ENCODE peak calls at places on chromosomes 6 and 20, in five cellular contexts. F is activated naive CD4-positive, alpha-beta T cell; Q is IMR-90; G is astrocyte of the spinal cord; X is CD4-positive, CD25-positive, alpha-beta regulatory T cell. A is an unnamed sample.

GRCh38 chr20:22499475-22500174 is 84.7 kb downstream of the FOXA2 start:
- DNase-seq in F (no peak), G (no peak), X (no peak), Q (no peak), A (no peak)

GRCh38 chr6:137214931-137215330 is 4.3 kb downstream of the IFNGR1 start:
- DNase-seq in F (no peak), Q (no peak), G (no peak), X (no peak), A (no peak)

GRCh38 chr6:40874495-40874894 is 164.5 kb downstream of the UNC5CL start:
- DNase-seq in G (no peak), Q (no peak), F (no peak), X (no peak), A (no peak)

GRCh38 chr6:119128252-119128912 is 49.9 kb upstream of the FAM184A start:
- DNase-seq in F (no peak), G (no peak), Q (no peak), X (no peak), A (no peak)

GRCh38 chr6:140441256-140441655 is 1066.8 kb upstream of the CITED2 start:
- DNase-seq in Q (peak), X (no peak), G (peak), F (no peak), A (no peak)

GRCh38 chr20:43731927-43732326 is 5.1 kb upstream of the GTSF1L start:
- DNase-seq in Q (no peak), X (no peak), G (no peak), F (no peak), A (no peak)

GRCh38 chr6:79466222-79466834 is 70.9 kb downstream of the LCA5 start:
- DNase-seq in G (peak), X (peak), F (no peak), Q (peak), A (no peak)

GRCh38 chr20:5181955-5182354 is 55.1 kb downstream of the CDS2 start:
- DNase-seq in F (no peak), G (peak), Q (peak), X (no peak), A (no peak)

GRCh38 chr20:7723284-7723683 is 217.0 kb downstream of the HAO1 start:
- DNase-seq in X (no peak), Q (no peak), F (no peak), G (peak), A (no peak)

GRCh38 chr20:4112490-4113420 is 97.4 kb upstream of the RNF24 start:
- DNase-seq in F (no peak), Q (peak), X (no peak), G (peak), A (no peak)

GRCh38 chr6:143564484-143565017 is 53.0 kb upstream of the FUCA2 start:
- DNase-seq in G (no peak), X (no peak), F (no peak), Q (peak), A (no peak)

GRCh38 chr6:153568601-153569000 is 437.5 kb upstream of the RGS17 start:
- DNase-seq in F (no peak), Q (no peak), G (peak), X (no peak), A (no peak)

GRCh38 chr6:38040254-38040653 is 220.7 kb downstream of the ZFAND3 start:
- DNase-seq in Q (peak), F (no peak), G (no peak), X (no peak), A (no peak)

GRCh38 chr6:139133733-139134360 is 1.0 kb upstream of the HECA start:
- DNase-seq in Q (no peak), X (no peak), G (no peak), F (no peak), A (no peak)

GRCh38 chr6:64792534-64792933 is 914.5 kb downstream of the EYS start:
- DNase-seq in F (no peak), X (no peak), G (no peak), Q (no peak), A (no peak)

GRCh38 chr20:5642155-5642981 is 107.8 kb upstream of the SHLD1 start:
- DNase-seq in Q (no peak), G (peak), F (no peak), X (no peak), A (no peak)

GRCh38 chr6:43286995-43287716 is 10.9 kb upstream of the SLC22A7 start:
- DNase-seq in X (no peak), Q (no peak), F (no peak), G (no peak), A (no peak)

GRCh38 chr20:25499031-25499430 is 86.3 kb downstream of the NINL start:
- DNase-seq in G (no peak), Q (no peak), F (no peak), X (no peak), A (no peak)

GRCh38 chr6:136410201-136411027 is 120.8 kb upstream of the BCLAF1 start:
- DNase-seq in F (no peak), Q (peak), X (no peak), G (peak), A (no peak)

GRCh38 chr6:140478631-140479030 is 1104.2 kb upstream of the CITED2 start:
- DNase-seq in Q (no peak), X (no peak), F (no peak), G (no peak), A (no peak)

GRCh38 chr20:13613917-13614316 is 24.8 kb downstream of the TASP1 start:
- DNase-seq in F (no peak), G (no peak), Q (no peak), X (no peak), A (no peak)

GRCh38 chr20:46077642-46078305 is 12.0 kb downstream of the NCOA5 start:
- DNase-seq in G (no peak), F (no peak), X (no peak), Q (no peak), A (no peak)

GRCh38 chr20:46062151-46062550 is 27.6 kb downstream of the NCOA5 start:
- DNase-seq in G (no peak), X (no peak), Q (no peak), F (no peak), A (no peak)

GRCh38 chr20:21244808-21245207 is 58.3 kb upstream of the XRN2 start:
- DNase-seq in G (no peak), Q (no peak), F (no peak), X (no peak), A (no peak)

GRCh38 chr20:52305843-52306242 is 114.3 kb upstream of the ZFP64 start:
- DNase-seq in X (peak), G (no peak), F (peak), Q (no peak), A (no peak)

GRCh38 chr20:26163890-26164289 is 467.2 kb upstream of the ZNF337 start:
- DNase-seq in X (no peak), Q (peak), G (peak), F (no peak), A (no peak)

GRCh38 chr6:11206576-11206975 is 25.9 kb downstream of the NEDD9 start:
- DNase-seq in F (no peak), Q (no peak), X (no peak), G (no peak), A (no peak)

GRCh38 chr20:41300906-41301305 is 16.6 kb downstream of the ZHX3 start:
- DNase-seq in G (no peak), X (no peak), Q (no peak), F (no peak), A (no peak)

GRCh38 chr6:169487579-169488205 is 214.1 kb downstream of the WDR27 start:
- DNase-seq in G (peak), X (no peak), F (no peak), Q (peak), A (no peak)

GRCh38 chr6:659716-660581 is 3.0 kb upstream of the HUS1B start:
- DNase-seq in G (no peak), F (no peak), Q (no peak), X (peak), A (no peak)